ENCODE peak calls at places on chromosomes 4 and X, in ten cellular contexts. Z is K562; D is brain microvascular endothelial cell; Y is mucosa of descending colon; H is CD4-positive, CD25-positive, alpha-beta regulatory T cell; J is GM23248; P is MM.1S; F is suprapubic skin; L is small intestine; I is ascending aorta. B is an unnamed sample.

GRCh38 chr4:118911162-118911791 is 22.6 kb downstream of the SYNPO2 start:
- DNase-seq in I (no peak), P (no peak), J (peak; percentile 54), L (no peak), Y (no peak), Z (no peak), F (no peak), D (peak; percentile 21), H (no peak), B (no peak)

GRCh38 chr4:153143527-153144348 is 60.5 kb upstream of the TRIM2 start:
- DNase-seq in P (no peak), I (no peak), J (peak; percentile 52), D (no peak), Z (peak; percentile 29), L (peak; percentile 86), Y (no peak), F (no peak), H (no peak), B (peak; percentile 51)

GRCh38 chr4:98482847-98483806 is 175.3 kb downstream of the TSPAN5 start:
- DNase-seq in F (no peak), L (no peak), Z (no peak), Y (no peak), P (no peak), D (peak; percentile 57), J (peak; percentile 66), H (no peak), I (no peak), B (peak; percentile 36)

GRCh38 chr4:142984871-142985585 is 138.9 kb upstream of the INPP4B start:
- DNase-seq in H (no peak), Y (no peak), I (no peak), P (no peak), F (no peak), L (peak; percentile 35), J (peak; percentile 61), D (peak; percentile 9), Z (no peak), B (no peak)

GRCh38 chr4:182384496-182385155 is 141.4 kb downstream of the TENM3 start:
- DNase-seq in Y (no peak), P (no peak), Z (no peak), I (no peak), D (no peak), H (no peak), F (no peak), L (no peak), J (no peak), B (no peak)

GRCh38 chr4:116599859-116600258 is 485.5 kb downstream of the TRAM1L1 start:
- DNase-seq in H (no peak), J (no peak), D (no peak), Y (no peak), P (no peak), F (peak; percentile 77), L (no peak), I (no peak), Z (no peak), B (peak; percentile 1)

GRCh38 chrX:124699876-124700275 is 353.5 kb downstream of the SH2D1A start:
- DNase-seq in L (no peak), D (no peak), I (no peak), Y (no peak), J (no peak), P (no peak), H (no peak), Z (no peak), F (no peak), B (no peak)

GRCh38 chrX:46574337-46574940 is 874 bp downstream of the CHST7 start:
- DNase-seq in J (peak; percentile 44), Y (peak; percentile 64), Z (no peak), D (no peak), I (no peak), P (peak; percentile 25), L (no peak), H (peak; percentile 21), F (no peak), B (no peak)

GRCh38 chr4:8905773-8906667 is 34.4 kb upstream of the HMX1 start:
- DNase-seq in J (no peak), D (no peak), P (no peak), Z (no peak), F (peak; percentile 74), Y (peak; percentile 45), L (no peak), I (no peak), H (no peak), B (no peak)

GRCh38 chr4:123624959-123625358 is 228.4 kb downstream of the SPRY1 start:
- DNase-seq in H (no peak), F (no peak), L (peak; percentile 49), Z (no peak), D (no peak), Y (no peak), I (no peak), J (no peak), P (peak; percentile 60), B (no peak)

GRCh38 chr4:128228021-128228571 is 59.5 kb downstream of the PGRMC2 start:
- DNase-seq in L (peak; percentile 5), F (no peak), H (no peak), J (no peak), Z (no peak), Y (no peak), P (no peak), D (no peak), I (no peak), B (no peak)

GRCh38 chrX:23952984-23953907 is 45.4 kb downstream of the CXorf58 start:
- DNase-seq in P (peak; percentile 35), I (no peak), H (peak; percentile 1), L (peak; percentile 31), F (no peak), Z (peak; percentile 10), D (no peak), J (no peak), Y (no peak), B (peak; percentile 10)

GRCh38 chrX:133923113-133923512 is 62.3 kb downstream of the GPC3 start:
- DNase-seq in I (no peak), Z (no peak), Y (no peak), L (peak; percentile 5), H (no peak), F (no peak), P (peak; percentile 31), J (peak; percentile 0), D (no peak), B (no peak)

GRCh38 chrX:74179071-74179470 is 124.9 kb upstream of the ZCCHC13 start:
- DNase-seq in H (no peak), J (peak; percentile 39), Y (no peak), P (no peak), D (no peak), I (no peak), L (peak; percentile 69), Z (no peak), F (no peak), B (no peak)

GRCh38 chr4:87926554-87927098 is 48.9 kb upstream of the SPP1 start:
- DNase-seq in Z (no peak), Y (no peak), J (no peak), I (no peak), P (no peak), D (no peak), F (no peak), L (no peak), H (no peak), B (no peak)
- H3K36me3 ChIP-seq in Z (no peaks in the 10 kb centered on the region), Y (no peaks in the 10 kb centered on the region), J (no peaks in the 10 kb centered on the region), I (no peaks in the 10 kb centered on the region), P (no peaks in the 10 kb centered on the region), D (no peaks in the 10 kb centered on the region), F (no peaks in the 10 kb centered on the region), L (no peaks in the 10 kb centered on the region), H (no peaks in the 10 kb centered on the region), B (no peaks in the 10 kb centered on the region)

GRCh38 chr4:47367761-47368160 is 95.7 kb downstream of the COMMD8 start:
- DNase-seq in Y (no peak), D (no peak), P (no peak), H (no peak), F (no peak), I (no peak), L (no peak), J (no peak), Z (no peak), B (no peak)
- H3K4me3 ChIP-seq in Y (no peak overlapping the region), D (no peak overlapping the region), P (no peak overlapping the region), H (no peak overlapping the region), F (no peak overlapping the region), I (no peak overlapping the region), L (no peak overlapping the region), J (no peak overlapping the region), Z (no peak overlapping the region), B (no peak overlapping the region)

GRCh38 chr4:17823871-17824669 is 13.3 kb downstream of the NCAPG start:
- DNase-seq in H (no peak), Y (no peak), P (no peak), J (no peak), Z (no peak), D (no peak), L (no peak), I (no peak), F (no peak), B (no peak)
- H3K36me3 ChIP-seq in H (no peaks in the 10 kb centered on the region), Y (no peaks in the 10 kb centered on the region), P (peaks cover 15% of the 10 kb centered on the region), J (peaks cover 11% of the 10 kb centered on the region), Z (peaks cover 80% of the 10 kb centered on the region), D (no peaks in the 10 kb centered on the region), L (no peaks in the 10 kb centered on the region), I (no peaks in the 10 kb centered on the region), F (no peaks in the 10 kb centered on the region), B (peaks cover 62% of the 10 kb centered on the region)

GRCh38 chr4:169314906-169315305 is 44.1 kb upstream of the SH3RF1 start:
- DNase-seq in H (no peak), F (no peak), Z (no peak), J (peak; percentile 58), I (no peak), D (peak; percentile 81), L (peak; percentile 96), P (no peak), Y (peak; percentile 89), B (no peak)
- H3K4me3 ChIP-seq in H (no peak overlapping the region), F (no peak overlapping the region), Z (no peak overlapping the region), J (peak overlapping the region; percentile 13), I (no peak overlapping the region), D (no peak overlapping the region), L (no peak overlapping the region), P (no peak overlapping the region), Y (no peak overlapping the region), B (no peak overlapping the region)

DNA sequence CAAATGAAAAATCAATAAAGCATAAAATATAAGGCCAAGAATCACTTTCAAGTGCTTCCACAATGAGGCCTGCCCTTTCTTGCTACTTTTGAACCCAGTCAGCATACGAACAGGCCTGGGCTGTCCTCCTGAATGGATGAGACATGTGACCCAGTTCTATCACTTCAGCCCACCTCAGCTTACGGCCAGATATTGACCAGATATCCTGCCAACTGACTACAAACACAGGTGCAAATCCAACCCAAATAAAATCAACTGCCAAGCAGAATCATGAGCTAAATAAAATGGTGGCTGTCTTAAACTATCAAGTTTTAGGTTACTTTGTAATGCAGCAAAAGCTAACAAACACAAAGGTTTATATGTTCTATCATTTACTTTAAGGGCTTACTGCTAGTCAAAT is 53.7 kb downstream of the PDS5A start:
- DNase-seq in F (no peak), D (no peak), Z (no peak), H (no peak), I (no peak), J (no peak), Y (no peak), L (no peak), P (no peak), B (no peak)
- H3K36me3 ChIP-seq in F (peaks cover 22% of the 10 kb centered on the region), D (peaks cover 6% of the 10 kb centered on the region), Z (peaks cover 67% of the 10 kb centered on the region), H (peaks cover 45% of the 10 kb centered on the region), I (peaks cover 3% of the 10 kb centered on the region), J (peaks cover 47% of the 10 kb centered on the region), Y (no peaks in the 10 kb centered on the region), L (no peaks in the 10 kb centered on the region), P (no peaks in the 10 kb centered on the region), B (peaks cover 15% of the 10 kb centered on the region)

GRCh38 chr4:56048621-56049427 is 100.1 kb downstream of the CEP135 start:
- DNase-seq in L (peak; percentile 59), J (peak; percentile 67), Z (peak; percentile 67), P (peak; percentile 71), D (peak; percentile 30), I (no peak), H (peak; percentile 4), F (no peak), Y (peak; percentile 74), B (peak; percentile 41)
- H3K4me3 ChIP-seq in L (peak overlapping the region; percentile 73), J (peak overlapping the region; percentile 68), Z (peak overlapping the region; percentile 47), P (peak overlapping the region; percentile 77), D (peak overlapping the region; percentile 75), I (peak overlapping the region; percentile 93), H (no peak overlapping the region), F (peak overlapping the region; percentile 66), Y (peak overlapping the region; percentile 32), B (peak overlapping the region; percentile 26)

GRCh38 chr4:1043162-1043561 is 31.7 kb downstream of the FGFRL1 start:
- DNase-seq in Y (no peak), F (no peak), J (no peak), H (no peak), I (no peak), L (no peak), D (no peak), Z (no peak), P (no peak), B (no peak)
- H3K36me3 ChIP-seq in Y (no peaks in the 10 kb centered on the region), F (no peaks in the 10 kb centered on the region), J (no peaks in the 10 kb centered on the region), H (no peaks in the 10 kb centered on the region), I (no peaks in the 10 kb centered on the region), L (no peaks in the 10 kb centered on the region), D (no peaks in the 10 kb centered on the region), Z (no peaks in the 10 kb centered on the region), P (no peaks in the 10 kb centered on the region), B (no peaks in the 10 kb centered on the region)